ENCODE peak calls at places on chromosomes 5 and 9, in ten cellular contexts. I is testis; S is body of pancreas; D is cardiac muscle cell; H is neuronal stem cell; K is tibial nerve; L is CD8-positive, alpha-beta T cell; X is iPS DF 6.9; N is neural progenitor cell; T is aorta. J is an unnamed sample. For H3K4me1, the result is how much of the 10 kb centered on the place peaks cover.

GRCh38 chr5:56206126-56206525 is 27.0 kb downstream of the ANKRD55 start:
- DNase-seq in I (no peak), S (no peak), D (peak), H (no peak), K (no peak), L (no peak), X (no peak), N (no peak), T (no peak), J (no peak)

GRCh38 chr5:31962321-31962720 is 211.8 kb downstream of the GOLPH3 start:
- DNase-seq in I (peak), S (no peak), D (no peak), H (no peak), K (no peak), L (no peak), X (no peak), N (no peak), T (no peak), J (no peak)

GRCh38 chr5:24644757-24645156 is at the start of gene CDH10:
- DNase-seq in I (peak), S (no peak), D (peak), H (peak), K (no peak), L (no peak), X (peak), N (peak), T (no peak), J (no peak)

GRCh38 chr9:120475341-120475740 is 104.6 kb downstream of the CDK5RAP2 start:
- DNase-seq in I (no peak), S (no peak), D (peak), H (no peak), K (no peak), L (no peak), X (no peak), N (no peak), T (no peak), J (no peak)

GRCh38 chr5:132428811-132429440 is 59.4 kb downstream of the SLC22A5 start:
- DNase-seq in I (no peak), S (no peak), D (peak), H (no peak), K (no peak), L (no peak), X (no peak), N (no peak), T (no peak), J (no peak)

GRCh38 chr9:6877671-6878161 is 119.9 kb downstream of the KDM4C start:
- DNase-seq in I (no peak), S (no peak), D (peak), H (no peak), K (no peak), L (no peak), X (no peak), N (no peak), T (no peak), J (no peak)

GRCh38 chr5:178560911-178561310 is 29.3 kb downstream of the COL23A1 start:
- DNase-seq in I (no peak), S (no peak), D (no peak), H (no peak), K (no peak), L (no peak), X (no peak), N (no peak), T (no peak), J (no peak)

GRCh38 chr9:4301971-4302427 is 2.1 kb upstream of the GLIS3 start:
- DNase-seq in I (peak), S (peak), D (peak), H (no peak), K (peak), L (no peak), X (no peak), N (no peak), T (peak), J (peak)

GRCh38 chr9:137073992-137074399 is 3.3 kb upstream of the UAP1L1 start:
- DNase-seq in I (no peak), S (no peak), D (no peak), H (no peak), K (no peak), L (no peak), X (no peak), N (no peak), T (no peak), J (no peak)

GRCh38 chr5:66742083-66742895 is 146.1 kb downstream of the MAST4 start:
- DNase-seq in I (peak), S (peak), D (no peak), H (no peak), K (no peak), L (no peak), X (no peak), N (peak), T (no peak), J (no peak)

GRCh38 chr9:136141716-136142415 is 23.2 kb upstream of the TMEM250 start:
- DNase-seq in I (no peak), S (no peak), D (no peak), H (no peak), K (no peak), L (no peak), X (no peak), N (no peak), T (no peak), J (no peak)

GRCh38 chr5:158463971-158464370 is 605.0 kb upstream of the CLINT1 start:
- DNase-seq in I (no peak), S (no peak), D (peak), H (no peak), K (peak), L (no peak), X (no peak), N (no peak), T (no peak), J (peak)

GRCh38 chr9:132609829-132610228 is 27.4 kb downstream of the BARHL1 start:
- DNase-seq in I (no peak), S (no peak), D (peak), H (no peak), K (no peak), L (no peak), X (no peak), N (no peak), T (no peak), J (no peak)

GRCh38 chr9:19028835-19029451 is 4.1 kb downstream of the SAXO1 start:
- DNase-seq in I (peak), S (peak), D (peak), H (peak), K (no peak), L (no peak), X (peak), N (peak), T (no peak), J (no peak)

GRCh38 chr9:131677445-131678180 is 62.3 kb downstream of the RAPGEF1 start:
- DNase-seq in I (no peak), S (no peak), D (peak), H (no peak), K (no peak), L (no peak), X (no peak), N (peak), T (no peak), J (no peak)

GRCh38 chr5:54909126-54909525 is 76.3 kb downstream of the ESM1 start:
- DNase-seq in I (no peak), S (no peak), D (no peak), H (no peak), K (no peak), L (no peak), X (no peak), N (no peak), T (no peak), J (no peak)

GRCh38 chr5:172641359-172642045 is 439 bp downstream of the NEURL1B start:
- DNase-seq in I (no peak), S (no peak), D (no peak), H (peak), K (no peak), L (no peak), X (no peak), N (peak), T (peak), J (no peak)

DNA sequence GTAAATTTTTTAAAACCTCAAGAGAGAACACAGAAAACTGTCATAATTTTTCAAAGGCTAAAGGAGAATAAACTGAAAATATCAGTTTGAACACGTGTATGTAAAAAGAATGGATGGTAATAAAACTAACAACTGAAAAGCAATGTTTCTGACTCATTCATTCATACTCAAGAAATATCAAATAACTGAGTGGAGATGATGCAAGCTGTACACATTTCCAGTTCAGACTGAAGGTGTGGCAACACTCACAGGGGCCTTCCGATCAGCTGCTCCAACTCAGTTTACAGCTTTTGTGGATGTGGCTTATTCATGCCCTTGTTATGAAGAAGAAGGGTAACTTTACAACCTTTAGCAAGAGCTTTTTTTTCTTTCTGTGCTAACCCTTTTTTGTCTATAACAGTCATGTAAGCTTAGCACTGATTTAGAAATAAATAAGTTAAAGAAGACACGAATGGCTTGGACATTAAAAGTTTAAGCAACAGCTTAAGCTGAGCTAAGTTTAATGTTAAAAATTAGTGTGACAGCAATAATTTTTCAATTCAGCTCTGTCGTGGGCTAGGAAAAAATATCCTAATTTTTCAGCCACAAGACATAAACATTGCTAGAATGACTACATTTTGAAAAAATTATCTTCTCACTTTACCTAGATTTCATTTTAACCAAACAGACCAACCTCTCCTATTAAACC is 453.5 kb downstream of the RAB3C start:
- DNase-seq in I (no peak), S (no peak), D (peak), H (no peak), K (no peak), L (peak), X (no peak), N (no peak), T (no peak), J (peak)
- H3K4me1 ChIP-seq in I (under half), S (under half), D (under half), H (under half), K (under half), L (under half), X (under half), N (under half), T (under half), J (half or more)

GRCh38 chr5:149563461-149563860 is 12.2 kb upstream of the CSNK1A1 start:
- DNase-seq in I (no peak), S (no peak), D (peak), H (no peak), K (no peak), L (no peak), X (no peak), N (no peak), T (no peak), J (no peak)

GRCh38 chr5:149561848-149562247 is 10.6 kb upstream of the CSNK1A1 start:
- DNase-seq in I (no peak), S (no peak), D (peak), H (no peak), K (no peak), L (no peak), X (no peak), N (no peak), T (no peak), J (peak)

GRCh38 chr5:149559712-149560111 is 8.5 kb upstream of the CSNK1A1 start:
- DNase-seq in I (no peak), S (no peak), D (peak), H (no peak), K (no peak), L (no peak), X (no peak), N (no peak), T (no peak), J (no peak)
- H3K4me3 ChIP-seq in I (no peak), S (no peak), D (no peak), H (no peak), K (no peak), L (no peak), X (no peak), N (no peak), T (no peak), J (no peak)

GRCh38 chr9:113609562-113610318 is 146.2 kb downstream of the RGS3 start:
- DNase-seq in I (peak), S (peak), D (peak), H (no peak), K (peak), L (no peak), X (no peak), N (peak), T (peak), J (no peak)
- H3K4me1 ChIP-seq in I (under half), S (under half), D (under half), H (under half), K (under half), L (under half), X (under half), N (under half), T (under half), J (under half)

DNA sequence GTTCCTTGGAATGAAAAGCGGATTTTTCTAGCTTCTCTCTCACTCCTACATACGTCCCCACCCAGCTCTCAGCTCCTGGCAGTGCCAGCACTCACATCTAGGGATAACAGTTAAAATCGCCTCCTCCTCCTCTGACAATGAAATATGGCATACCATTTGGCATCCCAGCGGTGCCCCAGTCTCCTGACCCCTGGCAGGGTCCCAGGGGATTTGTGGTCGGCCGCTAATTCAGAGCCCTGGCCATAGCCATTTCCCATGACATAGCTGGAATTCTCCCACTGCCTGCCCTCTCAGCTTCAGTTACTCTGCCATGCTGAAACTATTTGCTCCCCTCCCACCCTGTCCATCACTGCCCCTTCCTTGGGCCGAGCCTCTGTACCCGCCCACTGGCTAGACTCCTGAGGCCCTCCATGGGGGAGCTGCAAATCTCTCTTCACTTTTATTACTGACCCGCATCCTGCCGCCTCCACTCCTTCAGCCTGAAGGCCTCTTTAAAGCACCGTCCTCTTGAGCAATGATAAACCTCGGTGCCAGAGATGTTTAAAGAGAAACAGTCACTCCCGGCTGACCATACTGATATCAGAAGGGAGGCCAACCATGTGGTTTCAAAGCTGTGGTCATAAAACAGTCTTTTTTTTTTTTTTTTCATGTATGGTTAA is 139.8 kb downstream of the SLIT3 start:
- DNase-seq in I (no peak), S (peak), D (peak), H (peak), K (peak), L (no peak), X (no peak), N (peak), T (peak), J (peak)
- H3K4me3 ChIP-seq in I (no peak), S (no peak), D (no peak), H (no peak), K (no peak), L (no peak), X (no peak), N (no peak), T (no peak), J (no peak)

GRCh38 chr5:76579166-76579765 is 43.9 kb downstream of the F2RL2 start:
- DNase-seq in I (no peak), S (no peak), D (peak), H (no peak), K (no peak), L (no peak), X (no peak), N (no peak), T (no peak), J (no peak)
- H3K4me1 ChIP-seq in I (under half), S (under half), D (under half), H (under half), K (under half), L (under half), X (under half), N (under half), T (under half), J (under half)